ENCODE peak calls at places on chromosomes 12 and 14, in five cellular contexts. One of them, this sample, is unnamed.

GRCh38 chr12:111656016-111656415 is 29.7 kb downstream of the BRAP start:
- DNase-seq in neural progenitor cell: no peak
- DNase-seq in IMR-90: no peak
- DNase-seq in HCT116: no peak
- DNase-seq in BE2C: no peak
- DNase-seq in this sample: no peak

GRCh38 chr14:101588990-101589389 is 27.7 kb downstream of the DIO3 start:
- DNase-seq in neural progenitor cell: no peak
- DNase-seq in IMR-90: no peak
- DNase-seq in HCT116: no peak
- DNase-seq in BE2C: no peak
- DNase-seq in this sample: no peak

GRCh38 chr12:93115198-93115601 is 186.1 kb upstream of the EEA1 start:
- DNase-seq in IMR-90: no peak
- DNase-seq in neural progenitor cell: no peak
- DNase-seq in BE2C: no peak
- DNase-seq in HCT116: no peak
- DNase-seq in this sample: no peak

GRCh38 chr14:29518335-29518734 is 409.3 kb downstream of the PRKD1 start:
- DNase-seq in neural progenitor cell: no peak
- DNase-seq in HCT116: no peak
- DNase-seq in IMR-90: peak
- DNase-seq in BE2C: no peak
- DNase-seq in this sample: peak

GRCh38 chr12:51622564-51622963 is 31.5 kb downstream of the SCN8A start:
- DNase-seq in BE2C: no peak
- DNase-seq in HCT116: no peak
- DNase-seq in neural progenitor cell: no peak
- DNase-seq in IMR-90: peak
- DNase-seq in this sample: peak

GRCh38 chr12:87140257-87140656 is 884.1 kb upstream of the MGAT4C start:
- DNase-seq in BE2C: no peak
- DNase-seq in IMR-90: peak
- DNase-seq in HCT116: no peak
- DNase-seq in neural progenitor cell: no peak
- DNase-seq in this sample: peak

GRCh38 chr12:27711312-27711682 is 665 bp downstream of the MRPS35 start:
- DNase-seq in HCT116: no peak
- DNase-seq in neural progenitor cell: no peak
- DNase-seq in BE2C: no peak
- DNase-seq in IMR-90: no peak
- DNase-seq in this sample: peak

GRCh38 chr12:104788848-104789271 is 169.2 kb downstream of the SLC41A2 start:
- DNase-seq in IMR-90: no peak
- DNase-seq in neural progenitor cell: peak
- DNase-seq in HCT116: no peak
- DNase-seq in BE2C: no peak
- DNase-seq in this sample: no peak

GRCh38 chr14:93747102-93747501 is 41.2 kb downstream of the PRIMA1 start:
- DNase-seq in neural progenitor cell: no peak
- DNase-seq in HCT116: no peak
- DNase-seq in IMR-90: no peak
- DNase-seq in BE2C: no peak
- DNase-seq in this sample: no peak

GRCh38 chr14:61547186-61548121 is 147.9 kb upstream of the HIF1A start:
- DNase-seq in IMR-90: peak
- DNase-seq in HCT116: no peak
- DNase-seq in neural progenitor cell: no peak
- DNase-seq in BE2C: no peak
- DNase-seq in this sample: peak

GRCh38 chr12:122681814-122682213 is 21.3 kb downstream of the HCAR2 start:
- DNase-seq in IMR-90: peak
- DNase-seq in neural progenitor cell: no peak
- DNase-seq in HCT116: no peak
- DNase-seq in BE2C: no peak
- DNase-seq in this sample: peak

GRCh38 chr12:94150483-94151225 is 2.3 kb downstream of the PLXNC1 start:
- DNase-seq in IMR-90: no peak
- DNase-seq in HCT116: no peak
- DNase-seq in BE2C: no peak
- DNase-seq in neural progenitor cell: peak
- DNase-seq in this sample: no peak

GRCh38 chr12:44046732-44047417 is 211.0 kb downstream of the TMEM117 start:
- DNase-seq in neural progenitor cell: no peak
- DNase-seq in BE2C: no peak
- DNase-seq in HCT116: no peak
- DNase-seq in IMR-90: no peak
- DNase-seq in this sample: no peak

GRCh38 chr14:50844397-50844796 is 13.4 kb upstream of the NIN start:
- DNase-seq in IMR-90: no peak
- DNase-seq in BE2C: no peak
- DNase-seq in HCT116: no peak
- DNase-seq in neural progenitor cell: no peak
- DNase-seq in this sample: no peak

GRCh38 chr12:127810026-127810425 is 456.9 kb upstream of the TMEM132C start:
- DNase-seq in neural progenitor cell: no peak
- DNase-seq in IMR-90: no peak
- DNase-seq in HCT116: no peak
- DNase-seq in BE2C: no peak
- DNase-seq in this sample: peak

GRCh38 chr14:81519200-81519998 is 14.3 kb downstream of the SEL1L start:
- DNase-seq in neural progenitor cell: no peak
- DNase-seq in IMR-90: no peak
- DNase-seq in BE2C: no peak
- DNase-seq in HCT116: no peak
- DNase-seq in this sample: no peak

GRCh38 chr14:30298266-30298795 is 260.6 kb upstream of the G2E3 start:
- DNase-seq in neural progenitor cell: no peak
- DNase-seq in IMR-90: no peak
- DNase-seq in BE2C: no peak
- DNase-seq in HCT116: no peak
- DNase-seq in this sample: peak

GRCh38 chr12:1436015-1436414 is 158.4 kb downstream of the FBXL14 start:
- DNase-seq in BE2C: no peak
- DNase-seq in neural progenitor cell: no peak
- DNase-seq in HCT116: no peak
- DNase-seq in IMR-90: no peak
- DNase-seq in this sample: no peak

DNA sequence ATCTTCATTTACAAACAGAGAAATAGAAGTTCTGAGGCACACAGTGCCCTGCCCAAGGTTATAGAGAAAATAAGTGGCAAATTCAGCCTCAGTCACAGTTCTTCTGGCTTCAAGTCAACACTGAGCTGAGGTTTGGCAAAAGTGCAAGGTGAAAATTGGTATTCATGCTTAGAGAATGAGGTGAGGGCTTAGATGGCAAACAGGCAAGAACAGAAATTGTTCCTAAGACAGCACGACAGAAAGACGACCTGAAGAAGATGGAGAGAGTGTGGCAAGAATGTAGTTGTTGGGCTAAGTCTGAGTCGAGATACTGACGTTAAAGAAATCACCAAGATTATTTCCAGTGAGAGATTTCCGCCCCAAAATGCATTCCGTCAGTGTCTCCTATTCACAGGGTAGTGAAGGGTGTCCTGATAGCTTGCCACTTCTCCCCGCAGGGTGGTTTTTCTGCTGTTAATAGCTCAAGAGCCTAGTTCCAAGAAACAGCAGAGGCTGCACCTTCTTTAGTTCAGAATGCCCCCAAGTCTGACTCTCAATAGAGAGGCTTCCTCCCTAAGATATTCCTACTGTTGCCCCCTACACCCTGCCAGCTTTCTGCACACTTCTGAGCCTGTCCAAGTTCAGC is 260.7 kb upstream of the AMIGO2 start:
- DNase-seq in HCT116: no peak
- DNase-seq in IMR-90: no peak
- DNase-seq in BE2C: no peak
- DNase-seq in neural progenitor cell: no peak
- DNase-seq in this sample: no peak
- TF ChIP-seq CTCF in HCT116: no peak
- TF ChIP-seq CTCF in IMR-90: no peak
- TF ChIP-seq CTCF in BE2C: no peak
- TF ChIP-seq CTCF in neural progenitor cell: no peak
- TF ChIP-seq CTCF in this sample: no peak

GRCh38 chr14:103846569-103847438 is 571 bp downstream of the PPP1R13B start:
- DNase-seq in HCT116: no peak
- DNase-seq in BE2C: peak
- DNase-seq in IMR-90: no peak
- DNase-seq in neural progenitor cell: peak
- DNase-seq in this sample: peak
- TF ChIP-seq CTCF in HCT116: no peak
- TF ChIP-seq CTCF in BE2C: no peak
- TF ChIP-seq CTCF in IMR-90: no peak
- TF ChIP-seq CTCF in neural progenitor cell: no peak
- TF ChIP-seq CTCF in this sample: no peak

GRCh38 chr12:39145175-39145999 is 240.0 kb upstream of the CPNE8 start:
- DNase-seq in neural progenitor cell: peak
- DNase-seq in IMR-90: no peak
- DNase-seq in BE2C: no peak
- DNase-seq in HCT116: no peak
- DNase-seq in this sample: peak
- TF ChIP-seq CTCF in neural progenitor cell: peak
- TF ChIP-seq CTCF in IMR-90: no peak
- TF ChIP-seq CTCF in BE2C: no peak
- TF ChIP-seq CTCF in HCT116: no peak
- TF ChIP-seq CTCF in this sample: peak

DNA sequence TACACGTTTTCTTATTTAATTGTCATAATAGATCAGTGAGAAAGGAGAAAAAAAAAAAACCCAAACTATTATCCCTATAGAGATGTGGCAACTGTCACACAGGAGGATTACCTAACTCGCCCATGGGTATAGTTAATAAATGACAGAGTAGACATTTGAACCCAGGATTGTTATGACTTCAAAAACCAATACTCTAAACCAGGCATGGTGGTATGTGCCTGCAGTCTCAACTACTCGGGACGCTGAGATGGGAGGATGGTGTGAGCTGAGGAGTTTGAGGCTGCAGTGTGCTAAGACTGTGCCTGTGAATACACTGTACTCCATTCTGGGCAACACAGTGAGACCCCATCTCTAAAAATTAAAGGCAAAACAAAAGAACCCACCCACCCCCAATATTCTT is 114.5 kb downstream of the DENND5B start:
- DNase-seq in neural progenitor cell: no peak
- DNase-seq in BE2C: no peak
- DNase-seq in IMR-90: no peak
- DNase-seq in HCT116: no peak
- DNase-seq in this sample: no peak
- TF ChIP-seq CTCF in neural progenitor cell: no peak
- TF ChIP-seq CTCF in BE2C: no peak
- TF ChIP-seq CTCF in IMR-90: no peak
- TF ChIP-seq CTCF in HCT116: no peak
- TF ChIP-seq CTCF in this sample: no peak

GRCh38 chr14:22886500-22887259 is 3.7 kb downstream of the REM2 start:
- DNase-seq in neural progenitor cell: peak
- DNase-seq in IMR-90: peak
- DNase-seq in BE2C: peak
- DNase-seq in HCT116: peak
- DNase-seq in this sample: peak
- TF ChIP-seq CTCF in neural progenitor cell: peak
- TF ChIP-seq CTCF in IMR-90: peak
- TF ChIP-seq CTCF in BE2C: peak
- TF ChIP-seq CTCF in HCT116: no peak
- TF ChIP-seq CTCF in this sample: no peak

DNA sequence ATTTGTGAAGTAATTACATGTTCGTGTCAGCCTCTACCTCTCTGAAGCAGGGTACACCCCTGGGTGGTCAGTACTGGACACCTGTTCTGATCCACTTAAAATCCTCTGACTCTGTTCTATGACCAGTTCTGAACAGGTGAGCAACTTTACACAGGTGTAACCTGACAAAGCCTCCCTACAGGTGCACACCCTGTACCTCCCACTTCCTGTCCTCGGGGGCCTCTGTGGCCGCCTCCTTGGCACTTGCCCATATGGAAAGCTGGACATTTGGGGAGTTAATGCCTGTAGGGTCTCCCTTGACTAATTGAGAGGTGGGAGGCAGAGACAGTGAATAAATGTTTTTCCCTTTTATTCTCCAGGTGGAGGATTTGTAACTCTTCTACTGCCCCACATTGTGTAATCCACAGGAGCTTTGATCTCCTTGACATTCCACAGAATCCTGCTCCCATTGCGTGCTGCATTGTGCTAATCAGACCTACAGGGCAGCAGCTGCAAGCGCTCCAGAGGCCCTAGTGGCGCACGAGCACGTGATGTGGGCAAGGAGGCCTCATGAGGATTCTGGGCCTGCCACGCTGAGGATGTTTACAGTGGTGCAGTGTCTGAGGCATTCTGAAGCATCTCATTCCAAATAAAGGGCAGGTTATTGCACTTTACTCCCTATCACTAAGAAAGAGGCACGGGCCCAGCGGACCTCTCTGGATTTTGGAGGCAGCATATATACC is 45.8 kb upstream of the BATF start:
- DNase-seq in BE2C: no peak
- DNase-seq in HCT116: no peak
- DNase-seq in IMR-90: peak
- DNase-seq in neural progenitor cell: peak
- DNase-seq in this sample: no peak
- TF ChIP-seq CTCF in BE2C: no peak
- TF ChIP-seq CTCF in HCT116: no peak
- TF ChIP-seq CTCF in IMR-90: no peak
- TF ChIP-seq CTCF in neural progenitor cell: no peak
- TF ChIP-seq CTCF in this sample: no peak

GRCh38 chr12:109771746-109772621 is 58.4 kb downstream of the FAM222A start:
- DNase-seq in HCT116: no peak
- DNase-seq in IMR-90: no peak
- DNase-seq in BE2C: no peak
- DNase-seq in neural progenitor cell: no peak
- DNase-seq in this sample: no peak
- TF ChIP-seq CTCF in HCT116: peak
- TF ChIP-seq CTCF in IMR-90: no peak
- TF ChIP-seq CTCF in BE2C: no peak
- TF ChIP-seq CTCF in neural progenitor cell: peak
- TF ChIP-seq CTCF in this sample: no peak

GRCh38 chr14:58912287-58912686 is 274.5 kb downstream of the DACT1 start:
- DNase-seq in neural progenitor cell: no peak
- DNase-seq in BE2C: no peak
- DNase-seq in IMR-90: no peak
- DNase-seq in HCT116: no peak
- DNase-seq in this sample: no peak
- TF ChIP-seq CTCF in neural progenitor cell: no peak
- TF ChIP-seq CTCF in BE2C: no peak
- TF ChIP-seq CTCF in IMR-90: no peak
- TF ChIP-seq CTCF in HCT116: no peak
- TF ChIP-seq CTCF in this sample: no peak

This sample was measured in MCF 10A.